ENCODE peak calls at places on chromosomes 13 and 19, in five cellular contexts. M is astrocyte of the spinal cord, G is pancreas, C is fibroblast of villous mesenchyme, R is AG04450. X is an unnamed sample.

GRCh38 chr19:10118960-10119359 is 739 bp downstream of the EIF3G start:
- DNase-seq in M (no peak), G (peak; percentile 81), C (no peak), R (no peak), X (no peak)

GRCh38 chr13:42876810-42877550 is 95.6 kb downstream of the FAM216B start:
- DNase-seq in M (peak; percentile 43), G (no peak), C (peak; percentile 69), R (no peak), X (peak; percentile 80)

GRCh38 chr19:19900124-19900523 is 622 bp upstream of the ZNF93 start:
- DNase-seq in M (peak; percentile 79), G (no peak), C (peak; percentile 75), R (peak; percentile 61), X (no peak)

GRCh38 chr13:98180092-98180491 is 3.0 kb upstream of the RNF113B start:
- DNase-seq in M (no peak), G (no peak), C (no peak), R (no peak), X (peak; percentile 16)

GRCh38 chr19:18951721-18952281 is 10.8 kb upstream of the HOMER3 start:
- DNase-seq in M (no peak), G (no peak), C (peak; percentile 31), R (no peak), X (peak; percentile 99)

GRCh38 chr19:54653181-54653809 is 9.5 kb upstream of the LILRB4 start:
- DNase-seq in M (peak; percentile 3), G (no peak), C (peak; percentile 16), R (no peak), X (peak; percentile 22)

GRCh38 chr13:42859760-42860159 is 78.4 kb downstream of the FAM216B start:
- DNase-seq in M (no peak), G (no peak), C (no peak), R (no peak), X (no peak)

GRCh38 chr19:39347332-39348227 is 5.4 kb downstream of the SAMD4B start:
- DNase-seq in M (peak; percentile 12), G (no peak), C (peak; percentile 52), R (no peak), X (no peak)

GRCh38 chr13:50081899-50082425 is 66.7 kb downstream of the KCNRG start:
- DNase-seq in M (peak; percentile 99), G (peak; percentile 99), C (peak; percentile 99), R (peak; percentile 97), X (peak; percentile 99)
- TF ChIP-seq CTCF in M (no peak), G (no peak), C (no peak), R (no peak), X (no peak)

GRCh38 chr19:8366961-8367326 is 3.0 kb downstream of the ANGPTL4 start:
- DNase-seq in M (no peak), G (no peak), C (peak; percentile 91), R (no peak), X (no peak)
- H3K4me3 ChIP-seq in M (no peak overlapping the region), G (no peak overlapping the region), C (peak overlapping the region; percentile 48), R (peak overlapping the region; percentile 17), X (no peak overlapping the region)

DNA sequence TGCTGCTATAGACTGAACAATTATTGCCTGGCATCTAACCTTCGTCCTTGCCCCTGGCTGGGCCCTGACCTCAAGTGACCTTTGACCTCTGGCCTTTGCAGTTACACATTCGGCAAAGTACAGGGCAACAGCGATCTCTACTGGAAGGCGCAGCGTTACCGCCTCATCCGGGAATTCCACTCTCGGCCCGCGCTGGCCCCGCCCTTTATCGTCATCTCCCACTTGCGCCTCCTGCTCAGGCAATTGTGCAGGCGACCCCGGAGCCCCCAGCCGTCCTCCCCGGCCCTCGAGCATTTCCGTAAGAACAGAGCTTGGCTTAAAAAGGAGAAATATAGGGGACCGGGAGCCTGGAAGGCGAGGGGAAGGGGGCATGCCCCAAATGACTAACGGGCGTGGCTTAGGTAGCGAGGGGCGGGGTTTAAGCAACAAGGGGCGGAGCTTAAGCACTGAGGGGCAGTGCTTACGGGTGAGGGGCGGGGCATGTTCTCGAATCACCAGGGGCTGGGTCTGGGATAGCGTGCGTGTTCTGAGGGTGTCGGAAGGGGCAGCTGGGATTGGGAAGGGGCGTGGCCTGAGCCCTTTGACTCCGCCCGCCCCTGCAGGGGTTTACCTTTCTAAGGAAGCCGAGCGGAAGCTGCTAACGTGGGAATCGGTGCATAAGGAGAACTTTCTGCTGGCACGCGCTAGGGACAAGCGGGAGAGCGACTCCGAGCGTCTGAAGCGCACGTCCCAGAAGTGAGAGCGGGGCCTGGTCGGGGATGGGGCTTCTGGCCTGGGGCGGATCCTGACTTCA is 52.7 kb downstream of the TRPM4 start:
- DNase-seq in M (peak; percentile 30), G (peak; percentile 93), C (no peak), R (no peak), X (peak; percentile 41)
- TF ChIP-seq CTCF in M (peak; percentile 13), G (no peak), C (no peak), R (no peak), X (no peak)

GRCh38 chr19:38268539-38268938 is 4.2 kb downstream of the SPINT2 start:
- DNase-seq in M (no peak), G (no peak), C (no peak), R (no peak), X (peak; percentile 40)

GRCh38 chr19:38267780-38268430 is 3.5 kb downstream of the SPINT2 start:
- DNase-seq in M (no peak), G (no peak), C (no peak), R (no peak), X (peak; percentile 45)

GRCh38 chr19:38265213-38265861 is 964 bp downstream of the SPINT2 start:
- DNase-seq in M (no peak), G (no peak), C (no peak), R (no peak), X (peak; percentile 66)

GRCh38 chr19:38266070-38266469 is 1.7 kb downstream of the SPINT2 start:
- DNase-seq in M (no peak), G (no peak), C (no peak), R (no peak), X (peak; percentile 48)

DNA sequence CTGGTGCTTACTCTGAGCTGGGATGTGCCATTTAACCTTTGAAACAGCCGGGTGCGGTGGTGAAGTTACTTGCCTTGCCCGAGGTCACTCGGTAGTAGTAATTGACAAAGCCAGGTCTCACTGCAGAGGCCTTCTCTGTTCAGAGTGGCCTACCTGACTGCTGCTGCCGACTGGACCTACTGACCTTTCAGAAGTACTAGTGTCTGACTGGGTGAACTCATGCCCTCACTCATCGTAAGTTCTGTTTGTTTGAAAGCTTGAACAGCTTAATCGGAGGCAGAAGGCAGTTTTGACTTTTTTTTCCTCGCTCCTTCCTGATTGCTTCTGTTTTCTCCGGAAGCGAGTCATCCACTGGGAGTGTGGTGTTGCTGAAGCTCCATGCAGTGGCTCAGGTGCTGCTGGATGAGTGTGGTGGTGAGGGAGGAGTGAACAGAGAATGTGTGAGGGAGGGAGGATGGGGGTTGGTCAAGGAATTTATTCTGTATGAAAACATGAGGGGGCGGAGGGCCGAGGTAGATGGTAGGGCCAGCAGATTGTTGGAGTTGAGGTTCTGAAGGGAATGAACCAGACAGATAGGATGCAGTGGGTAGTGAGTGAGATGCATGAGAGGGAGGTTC is 2.7 kb downstream of the SPINT2 start:
- DNase-seq in M (peak; percentile 53), G (no peak), C (peak; percentile 44), R (peak; percentile 29), X (peak; percentile 81)
- H3K4me3 ChIP-seq in M (no peak overlapping the region), G (no peak overlapping the region), C (no peak overlapping the region), R (no peak overlapping the region), X (peak overlapping the region; percentile 99)

GRCh38 chr19:1467228-1467511 is 11.8 kb downstream of the C19orf25 start:
- DNase-seq in M (no peak), G (no peak), C (no peak), R (no peak), X (no peak)

GRCh38 chr19:1466461-1467227 is 12.4 kb downstream of the C19orf25 start:
- DNase-seq in M (no peak), G (peak; percentile 82), C (no peak), R (no peak), X (no peak)

GRCh38 chr19:1467512-1468273 is 11.3 kb downstream of the C19orf25 start:
- DNase-seq in M (no peak), G (peak; percentile 81), C (no peak), R (no peak), X (no peak)

GRCh38 chr19:1466018-1466460 is 13.0 kb downstream of the C19orf25 start:
- DNase-seq in M (no peak), G (no peak), C (no peak), R (no peak), X (no peak)

DNA sequence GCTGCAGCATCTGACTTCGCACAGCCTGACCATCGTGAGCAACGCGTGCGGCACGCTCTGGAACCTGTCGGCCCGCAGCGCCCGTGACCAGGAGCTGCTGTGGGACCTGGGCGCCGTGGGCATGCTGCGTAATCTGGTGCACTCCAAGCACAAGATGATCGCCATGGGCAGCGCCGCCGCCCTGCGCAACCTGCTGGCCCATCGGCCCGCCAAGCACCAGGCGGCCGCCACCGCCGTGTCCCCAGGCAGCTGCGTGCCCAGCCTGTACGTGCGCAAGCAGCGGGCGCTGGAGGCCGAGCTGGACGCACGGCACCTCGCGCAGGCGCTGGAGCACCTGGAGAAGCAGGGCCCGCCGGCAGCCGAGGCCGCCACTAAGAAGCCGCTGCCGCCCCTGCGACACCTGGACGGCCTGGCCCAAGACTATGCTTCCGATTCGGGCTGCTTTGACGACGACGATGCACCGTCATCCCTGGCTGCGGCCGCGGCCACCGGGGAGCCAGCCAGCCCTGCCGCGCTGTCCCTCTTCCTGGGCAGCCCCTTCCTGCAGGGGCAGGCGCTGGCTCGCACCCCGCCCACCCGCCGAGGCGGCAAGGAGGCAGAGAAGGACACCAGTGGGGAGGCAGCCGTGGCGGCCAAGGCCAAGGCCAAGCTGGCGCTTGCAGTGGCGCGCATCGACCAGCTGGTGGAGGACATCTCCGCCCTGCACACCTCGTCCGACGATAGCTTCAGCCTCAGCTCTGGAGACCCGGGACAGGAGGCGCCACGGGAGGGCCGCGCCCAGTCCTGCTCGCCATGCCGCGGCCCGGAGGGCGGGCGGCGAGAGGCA is 13.6 kb downstream of the C19orf25 start:
- DNase-seq in M (no peak), G (peak; percentile 88), C (peak; percentile 33), R (no peak), X (peak; percentile 79)
- TF ChIP-seq CTCF in M (peak; percentile 42), G (peak; percentile 26), C (peak; percentile 42), R (peak; percentile 52), X (peak; percentile 52)

X was measured in epithelial cell of esophagus.